ENCODE peak calls at places on chromosomes 3 and 15, in nine cellular contexts. One of them, this sample, is unnamed.

GRCh38 chr15:51842852-51843737 is 13.6 kb downstream of the TMOD3 start:
- DNase-seq in GM23338: no peak
- DNase-seq in tibial artery: no peak
- DNase-seq in foreskin keratinocyte: peak; percentile 97
- DNase-seq in fibroblast of lung: peak; percentile 82
- DNase-seq in iPS DF 6.9: no peak
- DNase-seq in adrenal gland: no peak
- DNase-seq in heart left ventricle: no peak
- DNase-seq in DND-41: no peak
- DNase-seq in this sample: no peak

GRCh38 chr15:70195808-70196304 is 98.1 kb upstream of the TLE3 start:
- DNase-seq in iPS DF 6.9: no peak
- DNase-seq in foreskin keratinocyte: peak; percentile 74
- DNase-seq in heart left ventricle: peak; percentile 86
- DNase-seq in DND-41: no peak
- DNase-seq in adrenal gland: peak; percentile 83
- DNase-seq in fibroblast of lung: peak; percentile 96
- DNase-seq in GM23338: no peak
- DNase-seq in tibial artery: peak; percentile 95
- DNase-seq in this sample: peak; percentile 89

GRCh38 chr15:58386081-58386480 is 45.7 kb upstream of the LIPC start:
- DNase-seq in DND-41: no peak
- DNase-seq in adrenal gland: no peak
- DNase-seq in iPS DF 6.9: no peak
- DNase-seq in heart left ventricle: no peak
- DNase-seq in GM23338: no peak
- DNase-seq in tibial artery: no peak
- DNase-seq in foreskin keratinocyte: no peak
- DNase-seq in fibroblast of lung: no peak
- DNase-seq in this sample: no peak

GRCh38 chr15:23038741-23039150 is 623 bp downstream of the TUBGCP5 start:
- DNase-seq in adrenal gland: peak; percentile 51
- DNase-seq in fibroblast of lung: peak; percentile 54
- DNase-seq in iPS DF 6.9: no peak
- DNase-seq in heart left ventricle: no peak
- DNase-seq in tibial artery: no peak
- DNase-seq in foreskin keratinocyte: peak; percentile 58
- DNase-seq in GM23338: no peak
- DNase-seq in DND-41: no peak
- DNase-seq in this sample: no peak

GRCh38 chr15:64524778-64525177 is 64.4 kb downstream of the ZNF609 start:
- DNase-seq in DND-41: no peak
- DNase-seq in heart left ventricle: no peak
- DNase-seq in adrenal gland: no peak
- DNase-seq in tibial artery: no peak
- DNase-seq in iPS DF 6.9: no peak
- DNase-seq in foreskin keratinocyte: no peak
- DNase-seq in fibroblast of lung: peak; percentile 81
- DNase-seq in GM23338: no peak
- DNase-seq in this sample: no peak

GRCh38 chr15:27768731-27769510 is 330.2 kb downstream of the OCA2 start:
- DNase-seq in GM23338: peak; percentile 28
- DNase-seq in DND-41: no peak
- DNase-seq in adrenal gland: no peak
- DNase-seq in iPS DF 6.9: no peak
- DNase-seq in foreskin keratinocyte: no peak
- DNase-seq in fibroblast of lung: no peak
- DNase-seq in tibial artery: no peak
- DNase-seq in heart left ventricle: no peak
- DNase-seq in this sample: no peak

GRCh38 chr15:30827625-30828303 is 76.0 kb upstream of the FAN1 start:
- DNase-seq in adrenal gland: no peak
- DNase-seq in heart left ventricle: no peak
- DNase-seq in DND-41: no peak
- DNase-seq in iPS DF 6.9: no peak
- DNase-seq in foreskin keratinocyte: peak; percentile 10
- DNase-seq in fibroblast of lung: no peak
- DNase-seq in tibial artery: no peak
- DNase-seq in GM23338: no peak
- DNase-seq in this sample: no peak

GRCh38 chr3:51947215-51947900 is 5.2 kb downstream of the PARP3 start:
- DNase-seq in DND-41: no peak
- DNase-seq in tibial artery: peak; percentile 55
- DNase-seq in foreskin keratinocyte: no peak
- DNase-seq in heart left ventricle: peak; percentile 52
- DNase-seq in GM23338: no peak
- DNase-seq in fibroblast of lung: no peak
- DNase-seq in adrenal gland: no peak
- DNase-seq in iPS DF 6.9: no peak
- DNase-seq in this sample: no peak

GRCh38 chr3:148528024-148528423 is 169.7 kb upstream of the AGTR1 start:
- DNase-seq in GM23338: no peak
- DNase-seq in iPS DF 6.9: no peak
- DNase-seq in DND-41: no peak
- DNase-seq in tibial artery: no peak
- DNase-seq in foreskin keratinocyte: no peak
- DNase-seq in fibroblast of lung: peak; percentile 13
- DNase-seq in adrenal gland: no peak
- DNase-seq in heart left ventricle: no peak
- DNase-seq in this sample: no peak

GRCh38 chr3:102979682-102980378 is 545.0 kb downstream of the ZPLD1 start:
- DNase-seq in DND-41: no peak
- DNase-seq in adrenal gland: peak; percentile 96
- DNase-seq in iPS DF 6.9: no peak
- DNase-seq in GM23338: no peak
- DNase-seq in heart left ventricle: peak; percentile 85
- DNase-seq in foreskin keratinocyte: peak; percentile 52
- DNase-seq in fibroblast of lung: peak; percentile 99
- DNase-seq in tibial artery: peak; percentile 88
- DNase-seq in this sample: peak; percentile 81

GRCh38 chr15:34014556-34014955 is 24.4 kb downstream of the AVEN start:
- DNase-seq in tibial artery: no peak
- DNase-seq in adrenal gland: no peak
- DNase-seq in iPS DF 6.9: no peak
- DNase-seq in DND-41: no peak
- DNase-seq in GM23338: no peak
- DNase-seq in foreskin keratinocyte: no peak
- DNase-seq in fibroblast of lung: peak; percentile 69
- DNase-seq in heart left ventricle: no peak
- DNase-seq in this sample: no peak

GRCh38 chr15:34855893-34856292 is 60.5 kb upstream of the ACTC1 start:
- DNase-seq in adrenal gland: peak; percentile 50
- DNase-seq in iPS DF 6.9: no peak
- DNase-seq in foreskin keratinocyte: peak; percentile 22
- DNase-seq in DND-41: no peak
- DNase-seq in heart left ventricle: no peak
- DNase-seq in tibial artery: peak; percentile 73
- DNase-seq in GM23338: no peak
- DNase-seq in fibroblast of lung: peak; percentile 54
- DNase-seq in this sample: no peak

GRCh38 chr3:153596402-153596801 is 434.4 kb downstream of the RAP2B start:
- DNase-seq in adrenal gland: no peak
- DNase-seq in foreskin keratinocyte: no peak
- DNase-seq in tibial artery: no peak
- DNase-seq in GM23338: no peak
- DNase-seq in fibroblast of lung: no peak
- DNase-seq in heart left ventricle: no peak
- DNase-seq in DND-41: no peak
- DNase-seq in iPS DF 6.9: no peak
- DNase-seq in this sample: no peak

GRCh38 chr3:101898752-101899169 is 49.4 kb downstream of the NFKBIZ start:
- DNase-seq in fibroblast of lung: no peak
- DNase-seq in tibial artery: no peak
- DNase-seq in heart left ventricle: no peak
- DNase-seq in adrenal gland: peak; percentile 24
- DNase-seq in DND-41: no peak
- DNase-seq in foreskin keratinocyte: no peak
- DNase-seq in iPS DF 6.9: no peak
- DNase-seq in GM23338: no peak
- DNase-seq in this sample: no peak

GRCh38 chr15:52037889-52038505 is 19.0 kb downstream of the MAPK6 start:
- DNase-seq in GM23338: no peak
- DNase-seq in adrenal gland: no peak
- DNase-seq in fibroblast of lung: no peak
- DNase-seq in DND-41: no peak
- DNase-seq in iPS DF 6.9: no peak
- DNase-seq in foreskin keratinocyte: no peak
- DNase-seq in tibial artery: no peak
- DNase-seq in heart left ventricle: no peak
- DNase-seq in this sample: no peak

GRCh38 chr3:187296915-187297314 is 5.4 kb upstream of the MASP1 start:
- DNase-seq in foreskin keratinocyte: no peak
- DNase-seq in DND-41: no peak
- DNase-seq in iPS DF 6.9: no peak
- DNase-seq in tibial artery: no peak
- DNase-seq in fibroblast of lung: no peak
- DNase-seq in heart left ventricle: no peak
- DNase-seq in adrenal gland: no peak
- DNase-seq in GM23338: no peak
- DNase-seq in this sample: no peak

GRCh38 chr15:85473455-85473854 is 93.1 kb downstream of the AKAP13 start:
- DNase-seq in foreskin keratinocyte: no peak
- DNase-seq in heart left ventricle: no peak
- DNase-seq in GM23338: no peak
- DNase-seq in DND-41: no peak
- DNase-seq in fibroblast of lung: peak; percentile 78
- DNase-seq in iPS DF 6.9: no peak
- DNase-seq in adrenal gland: no peak
- DNase-seq in tibial artery: no peak
- DNase-seq in this sample: no peak

GRCh38 chr3:70056081-70056480 is 56.5 kb downstream of the SAMMSON start:
- DNase-seq in DND-41: no peak
- DNase-seq in tibial artery: no peak
- DNase-seq in foreskin keratinocyte: no peak
- DNase-seq in heart left ventricle: no peak
- DNase-seq in iPS DF 6.9: no peak
- DNase-seq in adrenal gland: no peak
- DNase-seq in GM23338: no peak
- DNase-seq in fibroblast of lung: no peak
- DNase-seq in this sample: no peak

GRCh38 chr3:157082305-157082981 is 77.5 kb downstream of the CCNL1 start:
- DNase-seq in tibial artery: no peak
- DNase-seq in DND-41: no peak
- DNase-seq in adrenal gland: no peak
- DNase-seq in fibroblast of lung: peak; percentile 89
- DNase-seq in iPS DF 6.9: no peak
- DNase-seq in heart left ventricle: no peak
- DNase-seq in GM23338: no peak
- DNase-seq in foreskin keratinocyte: peak; percentile 97
- DNase-seq in this sample: peak; percentile 68

GRCh38 chr3:129228891-129229585 is 20.4 kb upstream of the COPG1 start:
- DNase-seq in heart left ventricle: peak; percentile 64
- DNase-seq in fibroblast of lung: peak; percentile 89
- DNase-seq in foreskin keratinocyte: peak; percentile 90
- DNase-seq in adrenal gland: peak; percentile 42
- DNase-seq in DND-41: no peak
- DNase-seq in tibial artery: no peak
- DNase-seq in iPS DF 6.9: no peak
- DNase-seq in GM23338: peak; percentile 58
- DNase-seq in this sample: no peak
- H3K27ac ChIP-seq in heart left ventricle: peak overlapping the region; percentile 86
- H3K27ac ChIP-seq in fibroblast of lung: peak overlapping the region; percentile 75
- H3K27ac ChIP-seq in foreskin keratinocyte: peak overlapping the region; percentile 33
- H3K27ac ChIP-seq in adrenal gland: peak overlapping the region; percentile 51
- H3K27ac ChIP-seq in DND-41: no peak overlapping the region
- H3K27ac ChIP-seq in tibial artery: no peak overlapping the region
- H3K27ac ChIP-seq in iPS DF 6.9: no peak overlapping the region
- H3K27ac ChIP-seq in GM23338: peak overlapping the region; percentile 73
- H3K27ac ChIP-seq in this sample: peak overlapping the region; percentile 80

GRCh38 chr15:75961332-75961731 is 50.9 kb downstream of the NRG4 start:
- DNase-seq in foreskin keratinocyte: no peak
- DNase-seq in adrenal gland: no peak
- DNase-seq in fibroblast of lung: no peak
- DNase-seq in heart left ventricle: no peak
- DNase-seq in GM23338: no peak
- DNase-seq in iPS DF 6.9: no peak
- DNase-seq in DND-41: no peak
- DNase-seq in tibial artery: no peak
- DNase-seq in this sample: no peak

GRCh38 chr15:75966073-75966472 is 46.2 kb downstream of the NRG4 start:
- DNase-seq in foreskin keratinocyte: peak; percentile 36
- DNase-seq in fibroblast of lung: peak; percentile 11
- DNase-seq in DND-41: no peak
- DNase-seq in GM23338: no peak
- DNase-seq in adrenal gland: no peak
- DNase-seq in tibial artery: no peak
- DNase-seq in heart left ventricle: no peak
- DNase-seq in iPS DF 6.9: no peak
- DNase-seq in this sample: no peak
- H3K27ac ChIP-seq in foreskin keratinocyte: no peak overlapping the region
- H3K27ac ChIP-seq in fibroblast of lung: no peak overlapping the region
- H3K27ac ChIP-seq in DND-41: no peak overlapping the region
- H3K27ac ChIP-seq in GM23338: no peak overlapping the region
- H3K27ac ChIP-seq in adrenal gland: no peak overlapping the region
- H3K27ac ChIP-seq in tibial artery: no peak overlapping the region
- H3K27ac ChIP-seq in heart left ventricle: no peak overlapping the region
- H3K27ac ChIP-seq in iPS DF 6.9: no peak overlapping the region
- H3K27ac ChIP-seq in this sample: no peak overlapping the region

GRCh38 chr15:39553947-39554731 is 26.7 kb upstream of the THBS1 start:
- DNase-seq in iPS DF 6.9: no peak
- DNase-seq in heart left ventricle: no peak
- DNase-seq in GM23338: no peak
- DNase-seq in tibial artery: no peak
- DNase-seq in fibroblast of lung: no peak
- DNase-seq in foreskin keratinocyte: no peak
- DNase-seq in DND-41: no peak
- DNase-seq in adrenal gland: no peak
- DNase-seq in this sample: no peak
- H3K27ac ChIP-seq in iPS DF 6.9: no peak overlapping the region
- H3K27ac ChIP-seq in heart left ventricle: no peak overlapping the region
- H3K27ac ChIP-seq in GM23338: no peak overlapping the region
- H3K27ac ChIP-seq in tibial artery: no peak overlapping the region
- H3K27ac ChIP-seq in fibroblast of lung: no peak overlapping the region
- H3K27ac ChIP-seq in foreskin keratinocyte: no peak overlapping the region
- H3K27ac ChIP-seq in DND-41: no peak overlapping the region
- H3K27ac ChIP-seq in adrenal gland: no peak overlapping the region
- H3K27ac ChIP-seq in this sample: no peak overlapping the region

DNA sequence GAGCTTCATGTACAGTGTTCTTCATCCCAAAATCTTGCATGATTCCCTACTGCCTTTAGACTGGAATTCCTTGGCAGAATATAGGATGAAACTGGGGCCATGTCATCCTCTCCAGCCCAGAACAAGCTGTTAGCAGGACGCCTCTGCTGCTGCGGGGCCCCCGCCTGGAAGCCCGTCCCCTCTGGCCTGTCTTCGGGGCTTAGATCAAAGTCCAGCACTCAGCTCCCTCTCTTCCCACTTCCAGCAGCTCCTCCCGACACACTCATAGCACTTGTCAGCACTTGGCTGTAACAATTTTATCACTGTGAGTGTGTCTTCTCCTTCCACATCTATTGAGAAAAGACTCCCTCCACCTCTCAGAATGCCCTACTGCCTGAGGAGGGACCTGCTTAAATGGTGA is 111.9 kb upstream of the HACD2 start:
- DNase-seq in tibial artery: no peak
- DNase-seq in DND-41: no peak
- DNase-seq in fibroblast of lung: no peak
- DNase-seq in GM23338: no peak
- DNase-seq in iPS DF 6.9: no peak
- DNase-seq in adrenal gland: no peak
- DNase-seq in heart left ventricle: no peak
- DNase-seq in foreskin keratinocyte: no peak
- DNase-seq in this sample: no peak
- H3K27ac ChIP-seq in tibial artery: peak overlapping the region; percentile 94
- H3K27ac ChIP-seq in DND-41: no peak overlapping the region
- H3K27ac ChIP-seq in fibroblast of lung: no peak overlapping the region
- H3K27ac ChIP-seq in GM23338: no peak overlapping the region
- H3K27ac ChIP-seq in iPS DF 6.9: no peak overlapping the region
- H3K27ac ChIP-seq in adrenal gland: no peak overlapping the region
- H3K27ac ChIP-seq in heart left ventricle: peak overlapping the region; percentile 39
- H3K27ac ChIP-seq in foreskin keratinocyte: no peak overlapping the region
- H3K27ac ChIP-seq in this sample: peak overlapping the region; percentile 98

GRCh38 chr3:30610702-30611410 is 4.5 kb downstream of the TGFBR2 start:
- DNase-seq in DND-41: no peak
- DNase-seq in iPS DF 6.9: no peak
- DNase-seq in heart left ventricle: no peak
- DNase-seq in fibroblast of lung: no peak
- DNase-seq in tibial artery: no peak
- DNase-seq in GM23338: no peak
- DNase-seq in adrenal gland: no peak
- DNase-seq in foreskin keratinocyte: no peak
- DNase-seq in this sample: no peak
- H3K27ac ChIP-seq in DND-41: peak overlapping the region; percentile 59
- H3K27ac ChIP-seq in iPS DF 6.9: no peak overlapping the region
- H3K27ac ChIP-seq in heart left ventricle: peak overlapping the region; percentile 9
- H3K27ac ChIP-seq in fibroblast of lung: no peak overlapping the region
- H3K27ac ChIP-seq in tibial artery: peak overlapping the region; percentile 38
- H3K27ac ChIP-seq in GM23338: no peak overlapping the region
- H3K27ac ChIP-seq in adrenal gland: peak overlapping the region; percentile 55
- H3K27ac ChIP-seq in foreskin keratinocyte: no peak overlapping the region
- H3K27ac ChIP-seq in this sample: no peak overlapping the region

This sample was measured in coronary artery.